ENCODE peak calls at places on chromosomes 5 and 9, in seven cellular contexts. Y, W, D, V, X, G and E are unnamed samples.

GRCh38 chr5:142888469-142889085 is 118.4 kb downstream of the ARHGAP26 start:
- DNase-seq in Y (no peak), W (no peak), D (no peak), V (no peak), X (no peak), G (peak), E (no peak)

GRCh38 chr9:14298607-14299022 is 15.3 kb downstream of the NFIB start:
- DNase-seq in Y (no peak), W (no peak), D (no peak), V (no peak), X (no peak), G (no peak), E (no peak)

GRCh38 chr5:151699071-151699901 is 12.6 kb upstream of the SPARC start:
- DNase-seq in Y (no peak), W (peak), D (peak), V (no peak), X (no peak), G (peak), E (no peak)

GRCh38 chr9:36169166-36169565 is at the start of gene CCIN:
- DNase-seq in Y (no peak), W (no peak), D (no peak), V (no peak), X (no peak), G (no peak), E (no peak)

GRCh38 chr5:33936004-33936380 is 194 bp upstream of the RXFP3 start:
- DNase-seq in Y (no peak), W (peak), D (no peak), V (peak), X (peak), G (peak), E (no peak)

GRCh38 chr9:84711936-84712335 is 42.4 kb downstream of the NTRK2 start:
- DNase-seq in Y (peak), W (no peak), D (no peak), V (no peak), X (no peak), G (peak), E (peak)

GRCh38 chr5:54985301-54986268 is at the start of gene ESM1:
- DNase-seq in Y (no peak), W (no peak), D (no peak), V (no peak), X (no peak), G (peak), E (no peak)

GRCh38 chr9:121455527-121456239 is 44.0 kb downstream of the GGTA1 start:
- DNase-seq in Y (peak), W (no peak), D (no peak), V (no peak), X (no peak), G (no peak), E (no peak)

GRCh38 chr9:87640385-87640795 is 85.5 kb upstream of the CTSL start:
- DNase-seq in Y (no peak), W (peak), D (no peak), V (no peak), X (no peak), G (peak), E (peak)

GRCh38 chr9:134223091-134223490 is 58.7 kb upstream of the RNU6ATAC start:
- DNase-seq in Y (no peak), W (no peak), D (no peak), V (no peak), X (no peak), G (no peak), E (no peak)

GRCh38 chr5:180345781-180346180 is 7.4 kb downstream of the GFPT2 start:
- DNase-seq in Y (no peak), W (no peak), D (peak), V (no peak), X (no peak), G (no peak), E (no peak)

GRCh38 chr9:16715404-16715803 is 155.1 kb downstream of the BNC2 start:
- DNase-seq in Y (no peak), W (no peak), D (no peak), V (no peak), X (no peak), G (peak), E (no peak)

GRCh38 chr5:88518131-88519016 is 249.7 kb upstream of the TMEM161B start:
- DNase-seq in Y (no peak), W (no peak), D (no peak), V (no peak), X (no peak), G (no peak), E (no peak)

GRCh38 chr5:31186672-31187267 is 6.7 kb upstream of the CDH6 start:
- DNase-seq in Y (no peak), W (no peak), D (no peak), V (no peak), X (no peak), G (peak), E (no peak)

GRCh38 chr5:155471027-155471426 is 457.5 kb downstream of the KIF4B start:
- DNase-seq in Y (no peak), W (no peak), D (no peak), V (no peak), X (no peak), G (no peak), E (no peak)

GRCh38 chr9:98807070-98807810 is at the start of gene GALNT12:
- DNase-seq in Y (no peak), W (peak), D (peak), V (no peak), X (no peak), G (peak), E (peak)

GRCh38 chr5:111840275-111840674 is 83.3 kb upstream of the NREP start:
- DNase-seq in Y (no peak), W (no peak), D (no peak), V (no peak), X (no peak), G (no peak), E (no peak)

GRCh38 chr5:21236104-21236503 is 1248.1 kb upstream of the CDH18 start:
- DNase-seq in Y (no peak), W (no peak), D (no peak), V (no peak), X (no peak), G (no peak), E (no peak)

GRCh38 chr9:73441890-73442818 is 290.5 kb downstream of the ANXA1 start:
- DNase-seq in Y (no peak), W (no peak), D (no peak), V (no peak), X (no peak), G (peak), E (no peak)

GRCh38 chr5:94649874-94650273 is 31.4 kb downstream of the SLF1 start:
- DNase-seq in Y (no peak), W (no peak), D (no peak), V (no peak), X (no peak), G (no peak), E (no peak)

GRCh38 chr5:80125962-80126480 is 90.9 kb downstream of the THBS4 start:
- DNase-seq in Y (no peak), W (no peak), D (no peak), V (no peak), X (no peak), G (peak), E (no peak)

GRCh38 chr5:68464424-68464823 is 248.9 kb downstream of the PIK3R1 start:
- DNase-seq in Y (no peak), W (no peak), D (peak), V (no peak), X (peak), G (peak), E (no peak)

GRCh38 chr9:89670806-89671434 is 66.1 kb downstream of the GADD45G start:
- DNase-seq in Y (no peak), W (no peak), D (no peak), V (no peak), X (no peak), G (no peak), E (no peak)

GRCh38 chr5:22649076-22649475 is 204.1 kb downstream of the CDH12 start:
- DNase-seq in Y (no peak), W (peak), D (no peak), V (no peak), X (no peak), G (no peak), E (no peak)

GRCh38 chr5:132557425-132557805 is 638 bp downstream of the RAD50 start:
- DNase-seq in Y (no peak), W (peak), D (peak), V (no peak), X (peak), G (peak), E (no peak)

GRCh38 chr5:114325552-114325951 is 36.3 kb upstream of the KCNN2 start:
- DNase-seq in Y (no peak), W (peak), D (no peak), V (no peak), X (no peak), G (peak), E (no peak)

GRCh38 chr5:126927424-126927823 is 102.9 kb downstream of the MARCHF3 start:
- DNase-seq in Y (no peak), W (no peak), D (no peak), V (no peak), X (no peak), G (no peak), E (no peak)

GRCh38 chr9:250039-250438 is 35.4 kb downstream of the DOCK8 start:
- DNase-seq in Y (no peak), W (no peak), D (no peak), V (no peak), X (no peak), G (no peak), E (no peak)

GRCh38 chr5:141050622-141051525 is at the start of gene PCDHB1:
- DNase-seq in Y (no peak), W (no peak), D (no peak), V (no peak), X (no peak), G (peak), E (no peak)

GRCh38 chr5:97388794-97389193 is 205.7 kb upstream of the RIOK2 start:
- DNase-seq in Y (no peak), W (no peak), D (no peak), V (no peak), X (no peak), G (no peak), E (no peak)

GRCh38 chr5:39580702-39581498 is 156.1 kb upstream of the DAB2 start:
- DNase-seq in Y (no peak), W (no peak), D (no peak), V (no peak), X (no peak), G (peak), E (no peak)

GRCh38 chr9:130199605-130200004 is 27.4 kb downstream of the NCS1 start:
- DNase-seq in Y (no peak), W (no peak), D (no peak), V (no peak), X (no peak), G (no peak), E (no peak)

GRCh38 chr9:86925686-86926085 is 21.6 kb downstream of the GAS1 start:
- DNase-seq in Y (no peak), W (no peak), D (no peak), V (no peak), X (no peak), G (peak), E (no peak)

GRCh38 chr9:18357321-18357720 is 116.6 kb upstream of the ADAMTSL1 start:
- DNase-seq in Y (no peak), W (no peak), D (no peak), V (no peak), X (no peak), G (peak), E (no peak)

GRCh38 chr5:167995844-167996400 is 295.5 kb upstream of the WWC1 start:
- DNase-seq in Y (no peak), W (no peak), D (no peak), V (no peak), X (no peak), G (no peak), E (no peak)

GRCh38 chr5:169701910-169702451 is 64.9 kb downstream of the DOCK2 start:
- DNase-seq in Y (no peak), W (no peak), D (no peak), V (no peak), X (no peak), G (peak), E (no peak)

GRCh38 chr5:71663570-71663969 is 55.5 kb upstream of the CARTPT start:
- DNase-seq in Y (no peak), W (no peak), D (no peak), V (no peak), X (no peak), G (no peak), E (no peak)